ENCODE peak calls at places on chromosomes 5 and 9, in six cellular contexts. U is transverse colon, Y is K562, A is HepG2, M is prostate gland, O is breast epithelium. F is an unnamed sample.

GRCh38 chr5:73447234-73448071 is 1.1 kb downstream of the FOXD1 start:
- DNase-seq in O (no peak), A (no peak), U (peak; percentile 25), M (no peak), Y (peak; percentile 54), F (peak; percentile 86)

GRCh38 chr5:60649288-60649917 is 50.6 kb downstream of the DEPDC1B start:
- DNase-seq in Y (peak; percentile 37), M (no peak), U (no peak), O (no peak), A (peak; percentile 59), F (no peak)

GRCh38 chr5:65651144-65651543 is 26.3 kb downstream of the SHLD3 start:
- DNase-seq in U (peak; percentile 37), Y (no peak), A (peak; percentile 73), O (no peak), M (peak; percentile 46), F (no peak)

GRCh38 chr9:119273984-119274665 is 95.1 kb downstream of the BRINP1 start:
- DNase-seq in Y (no peak), M (peak; percentile 13), A (no peak), O (no peak), U (no peak), F (no peak)

GRCh38 chr9:37994639-37995347 is 74.2 kb downstream of the SHB start:
- DNase-seq in Y (no peak), O (no peak), U (peak; percentile 55), A (no peak), M (peak; percentile 57), F (peak; percentile 85)

GRCh38 chr5:151115272-151115905 is 34.6 kb upstream of the TNIP1 start:
- DNase-seq in M (peak; percentile 61), A (peak; percentile 32), Y (peak; percentile 76), O (peak; percentile 61), U (peak; percentile 84), F (peak; percentile 93)

GRCh38 chr5:73174100-73174815 is 1.3 kb downstream of the TMEM174 start:
- DNase-seq in O (no peak), U (no peak), Y (no peak), A (no peak), M (no peak), F (no peak)

GRCh38 chr9:112002131-112002846 is 105.7 kb downstream of the UGCG start:
- DNase-seq in M (no peak), U (no peak), A (no peak), Y (no peak), O (no peak), F (no peak)

GRCh38 chr5:54401515-54401914 is 54.0 kb upstream of the HSPB3 start:
- DNase-seq in U (no peak), M (no peak), A (no peak), O (no peak), Y (no peak), F (no peak)

GRCh38 chr9:122347348-122348287 is 23.2 kb upstream of the PTGS1 start:
- DNase-seq in U (peak; percentile 65), O (no peak), M (no peak), Y (no peak), A (peak; percentile 36), F (peak; percentile 41)

GRCh38 chr5:110342683-110343082 is 383.8 kb downstream of the TMEM232 start:
- DNase-seq in Y (no peak), O (no peak), M (no peak), U (no peak), A (peak; percentile 36), F (no peak)

GRCh38 chr5:97735209-97735608 is 552.2 kb upstream of the RIOK2 start:
- DNase-seq in Y (no peak), U (no peak), A (no peak), O (no peak), M (no peak), F (no peak)

GRCh38 chr9:20044686-20045085 is 255.8 kb upstream of the SLC24A2 start:
- DNase-seq in M (no peak), U (no peak), Y (no peak), O (no peak), A (no peak), F (no peak)

GRCh38 chr5:68652507-68652906 is 437.0 kb downstream of the PIK3R1 start:
- DNase-seq in O (no peak), A (no peak), Y (no peak), U (no peak), M (peak; percentile 71), F (no peak)

GRCh38 chr5:77627869-77628674 is 10.4 kb downstream of the OTP start:
- DNase-seq in A (no peak), Y (no peak), U (no peak), O (no peak), M (no peak), F (no peak)

GRCh38 chr5:77630246-77631165 is 8.0 kb downstream of the OTP start:
- DNase-seq in Y (no peak), U (peak; percentile 64), A (peak; percentile 33), O (no peak), M (no peak), F (peak; percentile 87)

GRCh38 chr5:77628840-77629552 is 9.5 kb downstream of the OTP start:
- DNase-seq in O (no peak), Y (no peak), M (no peak), A (no peak), U (no peak), F (no peak)

GRCh38 chr5:77631166-77631582 is 7.3 kb downstream of the OTP start:
- DNase-seq in Y (no peak), O (no peak), A (no peak), U (no peak), M (no peak), F (no peak)

DNA sequence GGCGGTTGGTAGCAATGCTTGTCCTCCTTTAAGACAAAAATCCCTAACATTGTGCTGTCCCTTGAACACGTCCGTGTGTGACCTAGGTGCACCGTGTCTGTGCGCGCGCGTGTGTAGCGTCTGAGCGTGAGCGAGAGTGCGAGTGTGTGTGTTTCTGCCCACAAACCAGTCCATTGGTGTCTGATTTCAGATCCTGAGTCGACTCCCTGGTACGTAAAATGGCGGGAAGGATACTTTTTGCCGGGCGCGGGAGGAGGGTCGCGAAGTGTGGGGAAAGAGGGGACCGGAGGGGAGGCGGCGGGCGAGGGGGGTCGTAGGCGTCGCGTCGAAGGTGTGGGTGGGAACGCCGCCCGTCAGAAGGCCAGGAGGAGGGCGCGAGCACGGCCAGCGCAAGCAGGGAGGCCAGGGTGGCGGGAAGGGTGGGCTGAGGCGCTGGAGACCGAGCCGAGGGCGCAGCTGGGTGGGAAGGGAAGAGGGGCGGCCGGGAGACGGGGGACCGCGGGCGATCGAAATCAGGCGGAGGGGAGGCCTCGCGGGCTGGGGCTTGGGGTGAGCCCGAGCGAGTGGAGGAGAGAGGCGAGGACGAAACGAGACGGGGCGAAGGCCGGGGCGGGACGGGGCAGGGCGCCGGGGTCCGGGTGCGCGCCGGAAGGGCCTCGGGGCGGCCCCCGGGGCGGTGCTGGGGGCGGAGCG is 8.8 kb downstream of the OTP start:
- DNase-seq in A (no peak), O (no peak), Y (no peak), M (no peak), U (no peak), F (no peak)
- TF ChIP-seq POLR2AphosphoS5 in A (no peak), O (no peak), Y (no peak), M (no peak), U (no peak), F (no peak)

DNA sequence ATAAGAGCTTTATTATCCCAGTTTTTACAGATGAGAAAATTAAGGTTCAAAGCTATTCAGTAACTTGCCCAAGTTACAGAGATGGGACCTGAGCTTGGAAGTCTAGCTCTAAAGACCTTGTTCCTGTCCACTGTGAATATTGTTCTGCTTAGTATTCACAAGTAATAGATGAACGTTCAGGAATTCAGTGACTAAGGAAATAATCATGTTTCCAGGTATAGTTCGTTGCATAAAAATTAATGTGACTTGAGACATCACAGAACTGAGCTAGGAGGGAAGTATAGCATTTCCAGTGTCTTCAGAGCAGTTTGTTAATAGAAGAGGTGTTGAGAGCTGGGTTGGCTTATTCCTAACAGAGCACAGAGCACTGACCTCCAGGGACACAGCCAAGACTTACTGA is 136.1 kb downstream of the FGF1 start:
- DNase-seq in U (no peak), A (no peak), Y (no peak), O (no peak), M (no peak), F (no peak)
- TF ChIP-seq POLR2A in U (no peak), A (no peak), Y (no peak), O (no peak), M (no peak), F (no peak)

GRCh38 chr5:157309796-157310195 is 43.9 kb downstream of the CYFIP2 start:
- DNase-seq in A (no peak), O (no peak), M (no peak), Y (no peak), U (no peak), F (no peak)

GRCh38 chr5:157311595-157311994 is 45.7 kb downstream of the CYFIP2 start:
- DNase-seq in M (no peak), U (no peak), Y (no peak), A (no peak), O (no peak), F (no peak)

GRCh38 chr5:157306690-157307089 is 40.8 kb downstream of the CYFIP2 start:
- DNase-seq in M (no peak), U (no peak), Y (no peak), O (no peak), A (no peak), F (no peak)

GRCh38 chr5:157306092-157306491 is 40.2 kb downstream of the CYFIP2 start:
- DNase-seq in A (no peak), M (no peak), O (no peak), U (no peak), Y (no peak), F (no peak)

DNA sequence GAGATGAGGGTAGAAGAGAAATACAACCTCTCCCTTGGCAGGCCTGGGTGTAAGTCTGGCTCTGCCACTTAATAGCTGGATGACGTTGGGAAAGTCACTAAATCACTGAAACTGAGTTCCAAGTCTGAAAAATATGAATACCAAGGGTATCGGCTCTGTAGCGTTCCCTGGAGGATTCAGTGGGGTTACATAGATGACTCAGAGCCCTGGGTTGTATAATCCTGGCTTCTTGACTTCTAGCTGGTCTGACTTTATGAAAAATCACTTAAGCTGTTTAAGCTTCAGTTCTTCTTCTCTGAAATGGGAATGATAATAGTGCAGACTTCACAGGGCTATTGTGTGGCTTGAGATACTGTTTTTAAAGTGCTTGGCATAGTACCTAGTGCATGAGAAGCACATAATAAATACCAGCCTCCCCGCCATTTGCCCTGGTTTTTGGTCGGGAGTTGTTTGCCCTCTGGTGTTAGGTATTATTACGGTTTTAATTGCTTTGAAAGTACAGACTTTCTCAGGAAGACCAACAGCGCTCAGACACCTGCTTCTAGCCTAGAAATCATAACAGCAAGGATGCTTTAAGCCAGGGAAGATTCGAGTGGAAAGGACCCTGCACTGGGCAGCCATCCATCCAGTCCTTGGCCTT is 43.0 kb downstream of the CYFIP2 start:
- DNase-seq in U (no peak), O (no peak), M (no peak), A (no peak), Y (no peak), F (no peak)
- TF ChIP-seq CTCF in U (peak; percentile 11), O (no peak), M (no peak), A (no peak), Y (peak; percentile 43), F (no peak)

DNA sequence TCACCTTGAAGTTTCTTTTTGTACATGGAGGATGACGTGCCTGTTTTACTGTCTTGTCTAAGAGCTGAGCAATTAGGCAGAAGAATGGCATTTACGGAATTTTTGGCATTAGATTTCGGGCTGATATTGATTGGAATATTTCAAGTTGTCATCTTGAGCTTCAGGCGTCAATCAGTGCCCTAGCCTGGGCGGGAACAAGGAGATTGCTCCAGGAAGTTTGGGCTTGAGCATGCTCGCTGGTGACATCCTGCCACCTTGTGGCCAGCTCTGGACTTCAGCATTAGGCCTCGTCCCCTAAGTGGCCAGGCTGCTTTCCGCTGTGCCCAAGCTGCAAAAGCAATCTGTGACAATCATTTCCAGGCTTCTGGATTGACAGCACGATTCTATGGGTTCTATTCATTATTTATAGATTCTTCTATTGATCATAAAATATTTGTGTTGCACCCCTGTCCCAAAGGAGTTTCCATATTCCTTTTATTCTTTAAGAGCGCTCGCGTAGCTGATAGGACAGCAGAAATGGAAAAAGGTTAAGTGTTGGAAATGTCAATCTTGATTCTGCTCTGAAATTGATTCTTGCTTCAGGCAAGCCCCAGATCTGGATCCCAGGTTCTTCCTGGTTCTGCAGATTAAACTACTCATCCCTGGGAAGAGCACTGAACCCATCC is 79.3 kb downstream of the SLC28A3 start:
- DNase-seq in U (peak; percentile 87), O (peak; percentile 60), Y (peak; percentile 74), M (peak; percentile 77), A (peak; percentile 50), F (peak; percentile 91)
- TF ChIP-seq POLR2AphosphoS5 in U (no peak), O (peak; percentile 47), Y (no peak), M (peak; percentile 46), A (no peak), F (peak; percentile 59)

F was measured in spleen.